ENCODE peak calls at places on chromosomes 11 and 22, in five cellular contexts. Z is body of pancreas; K is CD4-positive, alpha-beta T cell; J is fibroblast of pulmonary artery; C is cardiac muscle cell. S is an unnamed sample.

GRCh38 chr11:121282376-121282775 is 10.2 kb upstream of the SC5D start:
- DNase-seq in Z (no peak), K (no peak), J (no peak), C (no peak), S (no peak)

GRCh38 chr22:23058063-23058462 is 12.3 kb upstream of the GNAZ start:
- DNase-seq in Z (no peak), K (no peak), J (no peak), C (no peak), S (no peak)

GRCh38 chr11:19723572-19724342 is 11.1 kb downstream of the NAV2 start:
- DNase-seq in Z (peak), K (peak), J (peak), C (peak), S (peak)

GRCh38 chr11:66100272-66101037 is 30.4 kb downstream of the PACS1 start:
- DNase-seq in Z (peak), K (peak), J (peak), C (no peak), S (no peak)

GRCh38 chr11:118152552-118153471 is at the start of gene SCN4B:
- DNase-seq in Z (peak), K (no peak), J (peak), C (peak), S (peak)

GRCh38 chr11:35419713-35420333 is 465 bp upstream of the SLC1A2 start:
- DNase-seq in Z (no peak), K (no peak), J (no peak), C (peak), S (no peak)

GRCh38 chr11:34139346-34139745 is 33.9 kb downstream of the NAT10 start:
- DNase-seq in Z (no peak), K (no peak), J (no peak), C (no peak), S (no peak)

GRCh38 chr11:123308077-123308476 is 113.0 kb upstream of the CLMP start:
- DNase-seq in Z (no peak), K (no peak), J (peak), C (peak), S (no peak)

GRCh38 chr11:58788355-58789023 is 56.0 kb downstream of the GLYATL2 start:
- DNase-seq in Z (peak), K (peak), J (peak), C (peak), S (peak)

GRCh38 chr22:49776891-49777290 is 50.8 kb downstream of the BRD1 start:
- DNase-seq in Z (no peak), K (no peak), J (no peak), C (no peak), S (no peak)

GRCh38 chr11:34585870-34586654 is 34.8 kb upstream of the EHF start:
- DNase-seq in Z (no peak), K (no peak), J (peak), C (peak), S (peak)

GRCh38 chr11:103483996-103484395 is 374.8 kb downstream of the DYNC2H1 start:
- DNase-seq in Z (no peak), K (no peak), J (no peak), C (no peak), S (peak)

GRCh38 chr11:45163956-45164575 is 17.6 kb downstream of the PRDM11 start:
- DNase-seq in Z (no peak), K (no peak), J (no peak), C (no peak), S (no peak)

GRCh38 chr22:19478086-19478392 is 954 bp downstream of the UFD1 start:
- DNase-seq in Z (no peak), K (no peak), J (no peak), C (no peak), S (no peak)

GRCh38 chr11:88139865-88140264 is 35.4 kb downstream of the RAB38 start:
- DNase-seq in Z (no peak), K (no peak), J (no peak), C (no peak), S (no peak)

GRCh38 chr11:46296520-46297448 is 19.3 kb downstream of the CREB3L1 start:
- DNase-seq in Z (peak), K (no peak), J (peak), C (peak), S (peak)

DNA sequence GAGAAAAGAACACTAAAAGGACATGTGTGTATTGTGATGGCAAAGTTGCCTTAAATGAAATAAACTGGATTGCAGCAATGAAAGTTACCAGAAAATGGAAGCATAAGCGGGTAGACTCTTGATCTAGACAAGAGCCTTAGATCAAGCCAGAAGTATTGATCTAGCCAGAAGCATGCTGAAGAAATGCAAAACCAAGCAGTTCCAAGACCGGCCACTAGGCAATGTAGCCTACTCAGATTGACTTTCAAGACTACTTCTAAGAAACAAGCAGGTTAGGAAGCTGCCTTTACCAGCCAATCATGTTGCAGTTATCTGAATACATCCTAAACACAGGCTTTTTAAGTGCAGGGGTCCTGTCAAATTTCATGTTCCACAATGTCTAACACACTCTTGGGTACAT is 54.6 kb downstream of the KCNA4 start:
- DNase-seq in Z (no peak), K (no peak), J (peak), C (no peak), S (no peak)
- TF ChIP-seq CTCF in Z (no peak), K (no peak), J (peak), C (peak), S (peak)

DNA sequence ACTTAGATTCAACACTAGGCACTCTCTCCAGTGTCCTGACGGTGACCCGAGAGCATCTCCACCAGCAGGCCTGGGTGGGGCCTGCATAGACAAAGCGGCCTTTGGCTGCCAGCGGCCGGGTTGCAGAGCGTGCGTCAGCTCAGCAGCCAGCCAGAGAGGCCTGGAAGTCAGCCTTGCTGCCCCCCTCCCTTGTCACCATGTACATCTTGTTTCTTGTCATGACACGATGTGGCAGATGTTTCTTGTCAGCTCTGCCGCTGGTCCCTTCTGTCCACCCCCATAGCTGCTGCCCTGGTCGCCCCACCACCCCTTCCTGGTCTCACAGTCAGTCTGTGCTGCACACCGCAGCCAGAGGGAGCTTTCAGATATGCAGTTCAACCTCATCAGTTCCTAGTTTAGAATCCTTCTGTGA is 33.1 kb upstream of the CBX7 start:
- DNase-seq in Z (peak), K (no peak), J (peak), C (peak), S (no peak)
- TF ChIP-seq CTCF in Z (no peak), K (no peak), J (peak), C (peak), S (peak)

DNA sequence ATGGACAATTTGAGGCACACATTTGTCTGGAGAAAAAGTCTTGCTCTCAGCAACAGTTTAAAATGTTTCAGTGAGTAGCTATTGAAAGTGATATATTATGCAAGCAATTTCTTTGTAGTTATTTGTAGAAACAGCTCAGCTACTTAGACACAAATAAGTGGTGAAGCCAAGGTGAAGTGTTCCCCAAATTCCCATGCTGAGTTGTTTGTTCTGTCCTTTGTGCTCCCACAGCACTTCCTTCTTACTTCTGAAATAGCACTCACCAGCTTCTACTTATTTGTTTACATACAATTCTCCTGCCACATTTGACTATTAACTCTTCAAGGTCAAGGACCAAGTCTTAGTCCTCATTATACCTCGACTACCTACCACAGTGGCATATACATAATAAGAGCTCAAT is 638.6 kb upstream of the LRRC4C start:
- DNase-seq in Z (no peak), K (no peak), J (no peak), C (no peak), S (no peak)
- TF ChIP-seq CTCF in Z (no peak), K (no peak), J (no peak), C (no peak), S (no peak)

GRCh38 chr22:39314251-39314971 is 5.0 kb downstream of the RPL3 start:
- DNase-seq in Z (no peak), K (no peak), J (no peak), C (no peak), S (no peak)
- TF ChIP-seq CTCF in Z (peak), K (no peak), J (peak), C (peak), S (peak)

GRCh38 chr11:111555255-111555654 is 14.7 kb downstream of the LAYN start:
- DNase-seq in Z (no peak), K (no peak), J (no peak), C (no peak), S (peak)

GRCh38 chr11:111554532-111554931 is 14.0 kb downstream of the LAYN start:
- DNase-seq in Z (no peak), K (no peak), J (no peak), C (no peak), S (no peak)

GRCh38 chr11:111559791-111560190 is 19.3 kb downstream of the LAYN start:
- DNase-seq in Z (no peak), K (no peak), J (no peak), C (no peak), S (no peak)

GRCh38 chr11:111560785-111561184 is 20.3 kb downstream of the LAYN start:
- DNase-seq in Z (no peak), K (no peak), J (no peak), C (no peak), S (no peak)

DNA sequence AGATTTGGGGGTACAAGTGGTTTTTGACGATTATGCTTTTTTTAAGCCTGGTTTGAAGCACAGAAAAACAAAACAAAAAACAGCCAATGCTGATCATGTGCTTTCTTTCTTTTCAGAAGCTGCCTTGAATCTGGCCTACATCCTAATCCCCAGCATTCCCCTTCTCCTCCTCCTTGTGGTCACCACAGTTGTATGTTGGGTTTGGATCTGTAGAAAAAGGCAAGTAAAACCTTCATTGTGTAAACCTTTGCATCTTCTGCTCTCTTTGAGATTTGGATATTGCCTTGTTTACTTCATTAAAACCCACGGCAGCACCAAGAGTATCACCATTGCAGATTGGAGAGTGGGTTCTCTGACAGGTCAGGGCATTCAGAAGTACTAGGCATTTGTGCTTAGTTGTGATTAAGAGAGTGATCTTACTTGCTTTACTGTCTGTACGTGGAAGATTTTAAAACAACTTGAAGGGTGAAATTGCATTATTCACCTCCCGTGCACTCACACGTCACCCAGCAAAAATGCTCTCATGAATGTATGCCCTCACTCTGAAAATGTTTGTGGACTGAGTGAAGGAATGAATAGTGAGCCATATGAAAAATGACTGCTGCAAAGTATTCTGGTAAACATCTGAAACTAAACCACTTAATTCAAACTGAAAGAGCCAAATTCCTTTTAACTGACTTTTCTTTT is 17.0 kb downstream of the LAYN start:
- DNase-seq in Z (no peak), K (no peak), J (peak), C (peak), S (peak)
- TF ChIP-seq CTCF in Z (no peak), K (no peak), J (no peak), C (no peak), S (no peak)

DNA sequence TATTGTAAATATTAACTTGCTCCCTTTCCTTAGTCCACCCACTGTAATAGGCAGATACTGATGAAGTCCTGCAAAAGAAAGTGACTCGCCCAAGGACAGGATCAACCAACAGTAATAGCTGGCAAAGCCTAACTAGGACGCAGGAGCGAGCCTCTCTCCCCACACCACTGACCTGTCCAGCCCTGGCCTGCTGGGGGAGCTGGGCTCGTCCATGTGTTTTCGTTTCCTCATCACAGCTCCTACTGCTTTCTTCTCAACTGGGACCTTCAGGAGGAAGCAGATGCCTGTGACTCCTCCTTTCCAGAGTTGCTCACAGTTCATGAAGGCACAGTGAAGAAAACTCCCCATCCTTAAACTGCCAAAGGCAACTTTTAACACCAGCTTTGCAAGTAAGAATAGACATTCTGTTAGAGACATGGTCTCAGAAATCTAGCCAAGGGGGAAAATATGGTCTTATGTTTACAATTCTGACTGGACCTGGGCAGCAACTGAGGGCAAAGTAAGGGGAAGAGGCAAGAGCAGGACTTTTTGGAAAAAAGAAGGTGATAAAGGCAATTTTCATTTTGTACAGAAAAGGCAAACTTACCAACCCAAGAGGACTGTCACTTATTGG is 11.6 kb upstream of the GPHA2 start:
- DNase-seq in Z (no peak), K (no peak), J (peak), C (peak), S (no peak)
- TF ChIP-seq CTCF in Z (no peak), K (no peak), J (peak), C (peak), S (peak)

DNA sequence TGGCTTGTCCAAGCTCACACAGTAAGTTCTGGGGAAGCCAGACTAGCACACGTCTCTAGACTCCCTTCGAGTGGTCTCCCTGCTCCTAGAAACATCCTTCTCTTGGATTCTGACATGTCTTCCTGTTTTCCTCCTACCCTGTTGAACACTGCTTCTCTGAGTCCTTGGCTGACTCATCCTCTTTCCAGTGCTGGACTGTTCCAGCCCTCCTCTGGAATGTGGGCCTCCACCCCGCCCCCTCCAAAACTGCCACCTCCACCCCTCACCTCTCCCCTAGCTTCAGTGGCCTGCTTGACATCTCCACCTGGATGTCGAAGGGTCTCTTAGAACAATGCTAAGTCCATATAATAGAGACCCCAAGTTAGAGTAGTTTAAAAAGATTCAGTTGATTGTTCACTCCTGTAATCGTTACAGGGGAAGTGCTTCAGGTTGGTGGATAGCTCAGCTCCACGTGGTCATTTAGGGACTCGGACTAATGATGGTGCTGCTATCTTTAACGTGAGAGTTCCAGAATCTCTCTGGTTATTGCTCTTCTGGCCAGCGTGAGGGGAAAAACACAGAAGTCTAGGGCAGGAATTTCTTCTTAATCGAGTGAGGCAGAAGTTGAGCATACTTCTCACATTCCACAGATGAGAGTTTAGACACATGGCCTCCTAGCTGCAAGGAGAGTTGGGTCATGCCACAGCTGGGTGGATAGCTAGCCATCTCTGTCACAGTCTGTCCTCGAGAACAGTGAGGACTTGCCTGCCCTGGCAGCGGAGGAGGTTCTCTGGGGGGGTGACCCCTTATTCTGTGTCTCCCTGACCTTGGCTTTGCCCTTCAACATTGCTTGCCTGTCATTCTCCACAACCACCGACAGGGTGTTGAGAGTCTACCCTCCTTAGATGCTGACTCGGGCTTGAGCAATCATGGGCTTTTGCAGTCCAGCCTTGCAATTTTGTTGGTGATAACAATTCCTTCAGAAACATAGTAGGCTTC is 4.7 kb upstream of the C11orf96 start:
- DNase-seq in Z (no peak), K (no peak), J (peak), C (peak), S (peak)
- TF ChIP-seq CTCF in Z (no peak), K (no peak), J (peak), C (peak), S (peak)

GRCh38 chr22:31082606-31083376 is 1.7 kb downstream of the SMTN start:
- DNase-seq in Z (peak), K (peak), J (peak), C (peak), S (peak)
- TF ChIP-seq CTCF in Z (peak), K (peak), J (peak), C (peak), S (peak)